ENCODE peak calls at places on chromosomes 13 and 19, in seven cellular contexts. I is K562, E is hepatocyte, Q is astrocyte, X is PC-3, F is GM23248, V is neural progenitor cell. W is an unnamed sample.

GRCh38 chr13:99191900-99192399 is 8.7 kb upstream of the UBAC2 start:
- DNase-seq in I (no peak), E (no peak), Q (no peak), X (peak; percentile 65), F (peak; percentile 64), V (peak; percentile 16), W (no peak)

GRCh38 chr19:33503791-33504444 is 17.7 kb downstream of the PEPD start:
- DNase-seq in I (no peak), E (no peak), Q (no peak), X (no peak), F (no peak), V (no peak), W (no peak)

GRCh38 chr13:31441804-31442487 is 242.2 kb downstream of the B3GLCT start:
- DNase-seq in I (no peak), E (no peak), Q (no peak), X (no peak), F (no peak), V (no peak), W (no peak)

GRCh38 chr13:84896128-84896527 is 903.1 kb downstream of the SLITRK6 start:
- DNase-seq in I (peak; percentile 3), E (peak; percentile 58), Q (peak; percentile 18), X (peak; percentile 63), F (peak; percentile 49), V (peak; percentile 52), W (peak; percentile 42)

GRCh38 chr19:18541258-18541991 is 1.9 kb downstream of the FKBP8 start:
- DNase-seq in I (no peak), E (no peak), Q (no peak), X (no peak), F (peak; percentile 86), V (no peak), W (no peak)

GRCh38 chr13:95643814-95644598 is 500 bp downstream of the DZIP1 start:
- DNase-seq in I (no peak), E (peak; percentile 32), Q (peak; percentile 37), X (no peak), F (peak; percentile 74), V (peak; percentile 77), W (peak; percentile 62)

GRCh38 chr13:73000027-73000674 is 58.7 kb upstream of the KLF5 start:
- DNase-seq in I (no peak), E (peak; percentile 34), Q (peak; percentile 64), X (peak; percentile 19), F (peak; percentile 37), V (no peak), W (peak; percentile 56)

GRCh38 chr13:33194820-33195692 is 90.5 kb downstream of the STARD13 start:
- DNase-seq in I (no peak), E (peak; percentile 70), Q (peak; percentile 95), X (peak; percentile 54), F (peak; percentile 84), V (no peak), W (no peak)

GRCh38 chr13:98368019-98368418 is 190.9 kb upstream of the RNF113B start:
- DNase-seq in I (no peak), E (no peak), Q (peak; percentile 83), X (no peak), F (no peak), V (no peak), W (no peak)

GRCh38 chr13:62337109-62337880 is 921.6 kb upstream of the PCDH20 start:
- DNase-seq in I (no peak), E (no peak), Q (no peak), X (no peak), F (no peak), V (peak; percentile 63), W (no peak)

GRCh38 chr19:6047741-6048231 is 62.5 kb downstream of the RFX2 start:
- DNase-seq in I (peak; percentile 65), E (peak; percentile 71), Q (no peak), X (peak; percentile 80), F (peak; percentile 76), V (peak; percentile 80), W (no peak)

GRCh38 chr13:31909889-31910551 is 121.6 kb upstream of the FRY start:
- DNase-seq in I (peak; percentile 12), E (peak; percentile 82), Q (peak; percentile 23), X (peak; percentile 63), F (peak; percentile 81), V (peak; percentile 75), W (peak; percentile 37)

GRCh38 chr19:51354103-51354741 is 12.0 kb downstream of the ETFB start:
- DNase-seq in I (no peak), E (peak; percentile 55), Q (no peak), X (no peak), F (no peak), V (peak; percentile 56), W (no peak)

DNA sequence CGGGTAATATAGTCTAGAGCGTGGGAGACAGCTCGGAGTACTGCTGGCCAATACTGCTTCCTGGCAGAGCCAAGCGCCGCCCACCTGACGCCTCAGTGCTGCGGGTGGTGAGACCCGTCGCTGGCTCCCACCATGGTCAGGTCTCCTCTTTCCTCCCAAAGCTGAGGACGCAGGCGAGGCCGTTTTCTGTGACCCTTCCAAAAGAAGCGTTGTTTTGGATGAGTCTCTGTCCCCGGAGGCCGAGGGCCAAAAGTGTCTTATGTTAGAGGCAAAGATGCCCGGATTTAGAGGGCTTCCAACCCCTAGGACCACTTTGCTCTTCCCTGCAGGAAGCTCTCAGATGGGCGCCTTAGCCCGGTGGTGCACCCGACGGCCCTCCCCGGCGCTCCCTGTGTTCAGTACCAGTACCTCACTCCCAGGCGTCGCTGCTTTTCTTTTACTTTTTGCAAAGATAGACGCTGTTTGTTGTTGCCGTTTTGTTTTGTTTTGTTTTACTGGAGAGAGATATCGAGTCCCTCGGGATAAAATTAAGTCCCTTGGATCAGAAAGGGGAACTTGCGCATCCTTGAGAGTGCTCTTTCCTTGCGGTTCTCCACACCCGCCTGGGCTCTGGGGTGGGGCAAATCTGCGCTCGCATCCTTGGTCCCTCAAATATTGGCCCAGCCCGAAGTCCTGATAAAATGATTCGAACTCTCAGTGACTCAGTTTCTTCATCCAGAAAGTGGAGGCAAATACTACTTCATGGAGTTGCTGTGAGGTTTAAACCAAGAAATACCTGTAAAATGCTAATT is 7.0 kb downstream of the PDX1 start:
- DNase-seq in I (no peak), E (no peak), Q (no peak), X (no peak), F (peak; percentile 21), V (peak; percentile 49), W (no peak)
- TF ChIP-seq EZH2 in I (no peak), E (peak; percentile 66), Q (no peak), X (peak; percentile 42), F (peak; percentile 59), V (peak; percentile 69), W (peak; percentile 56)

GRCh38 chr19:15028490-15028889 is 20.8 kb upstream of the CASP14 start:
- DNase-seq in I (no peak), E (no peak), Q (no peak), X (no peak), F (no peak), V (no peak), W (no peak)

GRCh38 chr19:15021286-15022007 is 27.8 kb upstream of the CASP14 start:
- DNase-seq in I (no peak), E (no peak), Q (no peak), X (no peak), F (no peak), V (no peak), W (no peak)

GRCh38 chr19:15025237-15025636 is 24.0 kb upstream of the CASP14 start:
- DNase-seq in I (peak; percentile 16), E (no peak), Q (no peak), X (peak; percentile 53), F (no peak), V (no peak), W (peak; percentile 28)

GRCh38 chr19:15022752-15023151 is 26.5 kb upstream of the CASP14 start:
- DNase-seq in I (no peak), E (no peak), Q (no peak), X (no peak), F (no peak), V (no peak), W (no peak)
- H3K4me3 ChIP-seq in I (no peak overlapping the region), E (no peak overlapping the region), Q (no peak overlapping the region), X (no peak overlapping the region), F (no peak overlapping the region), V (no peak overlapping the region), W (peak overlapping the region; percentile 8)

GRCh38 chr19:1755467-1756155 is 2.3 kb downstream of the ONECUT3 start:
- DNase-seq in I (no peak), E (no peak), Q (no peak), X (no peak), F (no peak), V (peak; percentile 56), W (no peak)
- TF ChIP-seq EZH2 in I (no peak), E (peak; percentile 60), Q (no peak), X (no peak), F (no peak), V (peak; percentile 13), W (no peak)

GRCh38 chr13:30305456-30305855 is 1.9 kb downstream of the KATNAL1 start:
- DNase-seq in I (no peak), E (no peak), Q (no peak), X (no peak), F (no peak), V (no peak), W (no peak)
- H3K4me3 ChIP-seq in I (no peak overlapping the region), E (no peak overlapping the region), Q (peak overlapping the region; percentile 87), X (peak overlapping the region; percentile 78), F (peak overlapping the region; percentile 100), V (peak overlapping the region; percentile 82), W (no peak overlapping the region)